ENCODE peak calls at places on chromosome 6, in seven cellular contexts. One of them, this sample, is unnamed.

GRCh38 chr6:169646906-169647567 is 54.8 kb downstream of the WDR27 start:
- DNase-seq in AG04450: no peak
- DNase-seq in CD4-positive, alpha-beta T cell: no peak
- DNase-seq in astrocyte: no peak
- DNase-seq in thyroid gland: peak
- DNase-seq in pancreas: no peak
- DNase-seq in OCI-LY7: no peak
- DNase-seq in this sample: peak

GRCh38 chr6:106223300-106223930 is 102.1 kb downstream of the ATG5 start:
- DNase-seq in AG04450: peak
- DNase-seq in pancreas: peak
- DNase-seq in CD4-positive, alpha-beta T cell: peak
- DNase-seq in astrocyte: peak
- DNase-seq in thyroid gland: peak
- DNase-seq in OCI-LY7: peak
- DNase-seq in this sample: no peak

GRCh38 chr6:167547751-167548150 is 222.9 kb downstream of the TTLL2 start:
- DNase-seq in pancreas: no peak
- DNase-seq in AG04450: no peak
- DNase-seq in OCI-LY7: no peak
- DNase-seq in CD4-positive, alpha-beta T cell: no peak
- DNase-seq in thyroid gland: no peak
- DNase-seq in astrocyte: peak
- DNase-seq in this sample: no peak

GRCh38 chr6:4281341-4282293 is 146.2 kb upstream of the ECI2 start:
- DNase-seq in CD4-positive, alpha-beta T cell: no peak
- DNase-seq in OCI-LY7: peak
- DNase-seq in thyroid gland: peak
- DNase-seq in astrocyte: peak
- DNase-seq in AG04450: no peak
- DNase-seq in pancreas: peak
- DNase-seq in this sample: peak

GRCh38 chr6:160991411-160992322 is at the start of gene MAP3K4:
- DNase-seq in astrocyte: peak
- DNase-seq in pancreas: peak
- DNase-seq in AG04450: no peak
- DNase-seq in OCI-LY7: peak
- DNase-seq in CD4-positive, alpha-beta T cell: peak
- DNase-seq in thyroid gland: peak
- DNase-seq in this sample: peak

GRCh38 chr6:39855356-39855995 is 63.3 kb downstream of the DAAM2 start:
- DNase-seq in pancreas: no peak
- DNase-seq in CD4-positive, alpha-beta T cell: no peak
- DNase-seq in thyroid gland: no peak
- DNase-seq in OCI-LY7: no peak
- DNase-seq in AG04450: no peak
- DNase-seq in astrocyte: no peak
- DNase-seq in this sample: no peak

GRCh38 chr6:15960740-15961629 is 167.9 kb upstream of the MYLIP start:
- DNase-seq in OCI-LY7: no peak
- DNase-seq in pancreas: no peak
- DNase-seq in thyroid gland: no peak
- DNase-seq in AG04450: no peak
- DNase-seq in astrocyte: no peak
- DNase-seq in CD4-positive, alpha-beta T cell: no peak
- DNase-seq in this sample: no peak

GRCh38 chr6:117264487-117265424 is 602 bp upstream of the VGLL2 start:
- DNase-seq in OCI-LY7: no peak
- DNase-seq in CD4-positive, alpha-beta T cell: no peak
- DNase-seq in pancreas: no peak
- DNase-seq in AG04450: no peak
- DNase-seq in thyroid gland: no peak
- DNase-seq in astrocyte: peak
- DNase-seq in this sample: no peak

GRCh38 chr6:111973897-111974639 is 79.8 kb upstream of the CCN6 start:
- DNase-seq in thyroid gland: no peak
- DNase-seq in pancreas: no peak
- DNase-seq in OCI-LY7: no peak
- DNase-seq in astrocyte: peak
- DNase-seq in CD4-positive, alpha-beta T cell: no peak
- DNase-seq in AG04450: no peak
- DNase-seq in this sample: no peak

GRCh38 chr6:5762561-5762968 is 244.2 kb downstream of the NRN1 start:
- DNase-seq in thyroid gland: no peak
- DNase-seq in astrocyte: no peak
- DNase-seq in AG04450: no peak
- DNase-seq in OCI-LY7: no peak
- DNase-seq in CD4-positive, alpha-beta T cell: no peak
- DNase-seq in pancreas: no peak
- DNase-seq in this sample: no peak

GRCh38 chr6:41593451-41594238 is 44.6 kb upstream of the MDFI start:
- DNase-seq in pancreas: no peak
- DNase-seq in CD4-positive, alpha-beta T cell: no peak
- DNase-seq in astrocyte: no peak
- DNase-seq in AG04450: no peak
- DNase-seq in thyroid gland: no peak
- DNase-seq in OCI-LY7: no peak
- DNase-seq in this sample: no peak

GRCh38 chr6:11500008-11500407 is 37.5 kb upstream of the TMEM170B start:
- DNase-seq in CD4-positive, alpha-beta T cell: no peak
- DNase-seq in thyroid gland: no peak
- DNase-seq in OCI-LY7: no peak
- DNase-seq in AG04450: no peak
- DNase-seq in astrocyte: peak
- DNase-seq in pancreas: no peak
- DNase-seq in this sample: no peak

GRCh38 chr6:116444991-116445566 is 16.1 kb upstream of the CALHM6 start:
- DNase-seq in thyroid gland: no peak
- DNase-seq in CD4-positive, alpha-beta T cell: no peak
- DNase-seq in astrocyte: no peak
- DNase-seq in AG04450: no peak
- DNase-seq in pancreas: no peak
- DNase-seq in OCI-LY7: no peak
- DNase-seq in this sample: no peak

GRCh38 chr6:127198549-127198948 is 68.1 kb upstream of the RNF146 start:
- DNase-seq in astrocyte: no peak
- DNase-seq in OCI-LY7: no peak
- DNase-seq in pancreas: no peak
- DNase-seq in AG04450: no peak
- DNase-seq in CD4-positive, alpha-beta T cell: no peak
- DNase-seq in thyroid gland: no peak
- DNase-seq in this sample: no peak

GRCh38 chr6:79079425-79080130 is 1.5 kb upstream of the PHIP start:
- DNase-seq in pancreas: no peak
- DNase-seq in AG04450: no peak
- DNase-seq in OCI-LY7: no peak
- DNase-seq in thyroid gland: no peak
- DNase-seq in CD4-positive, alpha-beta T cell: no peak
- DNase-seq in astrocyte: peak
- DNase-seq in this sample: no peak

GRCh38 chr6:89110288-89110687 is 7.6 kb downstream of the SRSF12 start:
- DNase-seq in OCI-LY7: no peak
- DNase-seq in AG04450: no peak
- DNase-seq in CD4-positive, alpha-beta T cell: no peak
- DNase-seq in thyroid gland: no peak
- DNase-seq in astrocyte: no peak
- DNase-seq in pancreas: no peak
- DNase-seq in this sample: no peak

GRCh38 chr6:170130771-170131241 is 160.1 kb downstream of the DLL1 start:
- DNase-seq in CD4-positive, alpha-beta T cell: no peak
- DNase-seq in OCI-LY7: no peak
- DNase-seq in pancreas: no peak
- DNase-seq in thyroid gland: no peak
- DNase-seq in astrocyte: no peak
- DNase-seq in AG04450: no peak
- DNase-seq in this sample: no peak

GRCh38 chr6:27777126-27777525 is 135.1 kb downstream of the OR2B2 start:
- DNase-seq in pancreas: no peak
- DNase-seq in thyroid gland: no peak
- DNase-seq in CD4-positive, alpha-beta T cell: no peak
- DNase-seq in AG04450: no peak
- DNase-seq in astrocyte: no peak
- DNase-seq in OCI-LY7: no peak
- DNase-seq in this sample: no peak

GRCh38 chr6:34926655-34927054 is 37.6 kb downstream of the ANKS1A start:
- DNase-seq in CD4-positive, alpha-beta T cell: no peak
- DNase-seq in OCI-LY7: no peak
- DNase-seq in pancreas: no peak
- DNase-seq in astrocyte: peak
- DNase-seq in AG04450: no peak
- DNase-seq in thyroid gland: no peak
- DNase-seq in this sample: no peak

GRCh38 chr6:155402656-155403304 is 52.9 kb downstream of the NOX3 start:
- DNase-seq in astrocyte: no peak
- DNase-seq in pancreas: no peak
- DNase-seq in CD4-positive, alpha-beta T cell: no peak
- DNase-seq in thyroid gland: no peak
- DNase-seq in OCI-LY7: no peak
- DNase-seq in AG04450: no peak
- DNase-seq in this sample: no peak

GRCh38 chr6:170062209-170062903 is 228.5 kb downstream of the DLL1 start:
- DNase-seq in CD4-positive, alpha-beta T cell: no peak
- DNase-seq in thyroid gland: no peak
- DNase-seq in pancreas: peak
- DNase-seq in astrocyte: no peak
- DNase-seq in AG04450: no peak
- DNase-seq in OCI-LY7: no peak
- DNase-seq in this sample: peak

GRCh38 chr6:144036064-144036873 is 28.2 kb upstream of the PLAGL1 start:
- DNase-seq in AG04450: no peak
- DNase-seq in OCI-LY7: no peak
- DNase-seq in CD4-positive, alpha-beta T cell: no peak
- DNase-seq in thyroid gland: peak
- DNase-seq in pancreas: no peak
- DNase-seq in astrocyte: no peak
- DNase-seq in this sample: peak

DNA sequence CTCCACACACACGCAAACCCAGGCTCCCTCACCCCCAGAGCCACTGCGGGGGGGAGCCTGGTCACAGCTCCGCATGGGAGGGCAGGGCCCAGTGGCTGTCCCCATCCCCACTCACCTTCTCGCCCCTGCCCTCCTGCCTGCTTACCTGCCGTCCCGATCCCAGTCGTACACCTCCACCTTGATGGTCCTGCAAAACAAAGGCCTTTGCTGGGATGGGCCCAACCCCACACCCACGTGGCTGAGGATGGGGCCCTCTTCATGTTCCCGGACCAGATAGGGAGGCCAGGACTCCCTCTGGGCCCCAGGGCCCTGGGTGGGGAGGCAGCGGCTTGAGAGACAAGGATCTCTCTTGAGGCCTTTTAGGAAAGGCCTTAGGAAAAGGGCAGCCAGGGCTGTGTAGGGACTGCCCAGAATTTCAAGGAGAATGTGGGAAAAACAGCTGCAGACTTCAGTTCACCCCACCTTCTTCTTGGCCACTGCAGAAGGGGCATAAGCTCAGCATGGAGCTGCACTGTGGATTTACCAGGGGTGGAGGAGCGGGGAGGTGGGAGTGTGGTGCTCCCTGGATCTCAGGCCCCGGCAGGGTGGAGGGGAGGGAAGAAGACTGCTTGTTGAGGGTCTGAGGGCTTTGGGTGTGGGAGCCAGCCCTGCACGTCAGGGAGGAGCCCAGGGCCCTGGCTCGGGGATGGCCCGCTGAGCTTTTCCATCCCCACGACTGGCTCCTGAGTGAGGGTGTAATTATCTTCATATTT is 67.7 kb downstream of the RAB44 start:
- DNase-seq in pancreas: no peak
- DNase-seq in CD4-positive, alpha-beta T cell: no peak
- DNase-seq in AG04450: no peak
- DNase-seq in astrocyte: no peak
- DNase-seq in thyroid gland: no peak
- DNase-seq in OCI-LY7: no peak
- DNase-seq in this sample: no peak
- H3K27ac ChIP-seq in pancreas: no peak
- H3K27ac ChIP-seq in CD4-positive, alpha-beta T cell: no peak
- H3K27ac ChIP-seq in AG04450: no peak
- H3K27ac ChIP-seq in astrocyte: no peak
- H3K27ac ChIP-seq in thyroid gland: no peak
- H3K27ac ChIP-seq in OCI-LY7: peak
- H3K27ac ChIP-seq in this sample: no peak

DNA sequence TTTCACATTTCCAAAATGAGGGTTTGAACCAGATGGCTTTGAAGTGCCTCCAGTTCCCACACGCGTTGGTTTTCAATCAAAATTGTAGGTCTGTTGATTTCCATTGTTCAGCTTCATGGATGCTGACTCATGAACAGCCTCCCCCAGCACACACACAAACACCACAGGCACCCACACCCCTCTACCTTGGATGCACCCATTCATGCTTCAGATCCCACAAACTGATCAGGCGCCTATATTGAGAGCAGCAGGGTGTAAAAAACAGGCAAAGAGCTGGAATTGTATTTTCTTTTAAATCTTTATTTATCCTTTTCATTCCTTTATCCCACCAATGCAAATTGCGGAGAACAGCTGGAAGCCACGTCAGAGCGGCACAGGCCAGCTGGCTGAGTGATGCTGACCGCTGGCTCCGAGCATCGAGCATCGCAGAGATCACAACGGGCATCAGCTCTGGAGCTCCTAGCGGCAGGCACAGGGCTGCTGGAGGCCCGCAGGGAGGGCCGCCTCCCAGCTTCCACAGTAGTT is 29.3 kb upstream of the TBC1D7 start:
- DNase-seq in AG04450: peak
- DNase-seq in OCI-LY7: no peak
- DNase-seq in astrocyte: peak
- DNase-seq in thyroid gland: no peak
- DNase-seq in CD4-positive, alpha-beta T cell: no peak
- DNase-seq in pancreas: no peak
- DNase-seq in this sample: no peak
- TF ChIP-seq CTCF in AG04450: peak
- TF ChIP-seq CTCF in OCI-LY7: no peak
- TF ChIP-seq CTCF in astrocyte: peak
- TF ChIP-seq CTCF in thyroid gland: no peak
- TF ChIP-seq CTCF in CD4-positive, alpha-beta T cell: no peak
- TF ChIP-seq CTCF in pancreas: no peak
- TF ChIP-seq CTCF in this sample: no peak

DNA sequence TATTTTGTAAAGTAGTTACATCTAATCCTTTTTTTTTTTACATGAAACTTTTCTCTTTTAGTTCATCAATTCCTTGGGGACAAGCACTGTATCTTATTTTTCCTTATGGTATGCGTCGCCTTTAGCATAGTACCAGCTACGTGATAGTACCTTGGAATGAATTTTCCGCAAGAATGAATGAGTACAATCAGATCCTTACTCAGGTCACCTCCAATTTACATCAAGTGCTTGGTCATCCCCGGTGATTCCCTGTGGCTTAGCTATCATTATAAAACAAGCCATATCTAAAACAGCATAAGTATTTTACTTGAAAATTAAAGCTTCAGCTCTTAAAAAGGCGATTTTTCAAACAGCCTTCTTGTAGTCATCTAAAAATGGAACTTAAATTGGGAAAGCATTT is 680.4 kb upstream of the MAP3K7 start:
- DNase-seq in astrocyte: no peak
- DNase-seq in thyroid gland: no peak
- DNase-seq in CD4-positive, alpha-beta T cell: no peak
- DNase-seq in OCI-LY7: no peak
- DNase-seq in pancreas: no peak
- DNase-seq in AG04450: no peak
- DNase-seq in this sample: no peak
- H3K27ac ChIP-seq in astrocyte: no peak
- H3K27ac ChIP-seq in thyroid gland: no peak
- H3K27ac ChIP-seq in CD4-positive, alpha-beta T cell: no peak
- H3K27ac ChIP-seq in OCI-LY7: no peak
- H3K27ac ChIP-seq in pancreas: no peak
- H3K27ac ChIP-seq in AG04450: no peak
- H3K27ac ChIP-seq in this sample: no peak

GRCh38 chr6:28980797-28981390 is 24.2 kb downstream of the ZNF311 start:
- DNase-seq in astrocyte: peak
- DNase-seq in pancreas: peak
- DNase-seq in CD4-positive, alpha-beta T cell: no peak
- DNase-seq in OCI-LY7: peak
- DNase-seq in AG04450: peak
- DNase-seq in thyroid gland: peak
- DNase-seq in this sample: no peak
- TF ChIP-seq CTCF in astrocyte: peak
- TF ChIP-seq CTCF in pancreas: no peak
- TF ChIP-seq CTCF in CD4-positive, alpha-beta T cell: no peak
- TF ChIP-seq CTCF in OCI-LY7: peak
- TF ChIP-seq CTCF in AG04450: peak
- TF ChIP-seq CTCF in thyroid gland: no peak
- TF ChIP-seq CTCF in this sample: no peak